ENCODE peak calls at places on chromosome 1, in six cellular contexts. One of them, this sample, is unnamed.
A peak's percentile ranks its signal among the peaks of the same experiment; 100 is the strongest.

GRCh38 chr1:70319750-70320149 is 34.8 kb downstream of the ANKRD13C start:
- DNase-seq in PC-9: peak; percentile 14
- DNase-seq in kidney: no peak
- DNase-seq in uterus: no peak
- DNase-seq in neuronal stem cell: no peak
- DNase-seq in upper lobe of right lung: no peak
- DNase-seq in this sample: no peak

GRCh38 chr1:101820080-101820479 is 176.6 kb downstream of the OLFM3 start:
- DNase-seq in PC-9: no peak
- DNase-seq in kidney: no peak
- DNase-seq in uterus: no peak
- DNase-seq in neuronal stem cell: peak; percentile 51
- DNase-seq in upper lobe of right lung: no peak
- DNase-seq in this sample: no peak

GRCh38 chr1:86156571-86157455 is at the start of gene COL24A1:
- DNase-seq in PC-9: peak; percentile 3
- DNase-seq in kidney: peak; percentile 73
- DNase-seq in uterus: peak; percentile 22
- DNase-seq in neuronal stem cell: peak; percentile 61
- DNase-seq in upper lobe of right lung: peak; percentile 68
- DNase-seq in this sample: peak; percentile 81

GRCh38 chr1:179742717-179743678 is at the start of gene FAM163A:
- DNase-seq in PC-9: no peak
- DNase-seq in kidney: no peak
- DNase-seq in uterus: no peak
- DNase-seq in neuronal stem cell: peak; percentile 46
- DNase-seq in upper lobe of right lung: no peak
- DNase-seq in this sample: no peak

GRCh38 chr1:117821782-117822447 is 107.5 kb downstream of the GDAP2 start:
- DNase-seq in PC-9: peak; percentile 62
- DNase-seq in kidney: no peak
- DNase-seq in uterus: no peak
- DNase-seq in neuronal stem cell: no peak
- DNase-seq in upper lobe of right lung: no peak
- DNase-seq in this sample: no peak

GRCh38 chr1:119791377-119791776 is 19.9 kb downstream of the REG4 start:
- DNase-seq in PC-9: no peak
- DNase-seq in kidney: no peak
- DNase-seq in uterus: no peak
- DNase-seq in neuronal stem cell: no peak
- DNase-seq in upper lobe of right lung: no peak
- DNase-seq in this sample: no peak

GRCh38 chr1:228434674-228435073 is 18.0 kb upstream of the TRIM17 start:
- DNase-seq in PC-9: no peak
- DNase-seq in kidney: no peak
- DNase-seq in uterus: no peak
- DNase-seq in neuronal stem cell: no peak
- DNase-seq in upper lobe of right lung: no peak
- DNase-seq in this sample: peak; percentile 14

GRCh38 chr1:220824031-220824989 is 37.6 kb downstream of the MTARC1 start:
- DNase-seq in PC-9: no peak
- DNase-seq in kidney: no peak
- DNase-seq in uterus: no peak
- DNase-seq in neuronal stem cell: no peak
- DNase-seq in upper lobe of right lung: no peak
- DNase-seq in this sample: no peak

GRCh38 chr1:28509705-28510349 is 4.0 kb downstream of the RCC1 start:
- DNase-seq in PC-9: no peak
- DNase-seq in kidney: no peak
- DNase-seq in uterus: no peak
- DNase-seq in neuronal stem cell: no peak
- DNase-seq in upper lobe of right lung: no peak
- DNase-seq in this sample: no peak

GRCh38 chr1:6834366-6834765 is 49.1 kb downstream of the CAMTA1 start:
- DNase-seq in PC-9: no peak
- DNase-seq in kidney: no peak
- DNase-seq in uterus: no peak
- DNase-seq in neuronal stem cell: no peak
- DNase-seq in upper lobe of right lung: no peak
- DNase-seq in this sample: no peak

GRCh38 chr1:117146570-117147340 is 25.2 kb upstream of the TRIM45 start:
- DNase-seq in PC-9: peak; percentile 79
- DNase-seq in kidney: no peak
- DNase-seq in uterus: no peak
- DNase-seq in neuronal stem cell: no peak
- DNase-seq in upper lobe of right lung: no peak
- DNase-seq in this sample: no peak

GRCh38 chr1:61358770-61359455 is 276.6 kb downstream of the NFIA start:
- DNase-seq in PC-9: no peak
- DNase-seq in kidney: no peak
- DNase-seq in uterus: no peak
- DNase-seq in neuronal stem cell: no peak
- DNase-seq in upper lobe of right lung: no peak
- DNase-seq in this sample: no peak

DNA sequence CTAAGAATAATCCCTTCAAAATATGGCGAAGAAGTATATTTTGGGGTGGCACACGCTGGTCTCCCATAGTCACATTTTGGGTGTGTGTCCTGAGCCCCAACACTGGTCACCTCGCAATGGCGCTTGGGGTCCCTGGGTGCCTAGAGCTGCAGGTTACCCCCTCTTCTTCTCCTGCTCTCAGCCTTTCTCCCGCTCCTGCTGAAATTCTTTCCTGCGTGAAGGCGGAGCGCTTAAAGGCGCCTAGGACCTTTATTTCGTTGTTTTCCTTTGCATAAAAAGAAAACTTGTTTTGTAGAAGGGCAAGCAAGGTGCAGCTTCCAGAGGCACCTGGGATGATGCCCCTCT is 339 bp upstream of the PIK3CD start:
- DNase-seq in PC-9: no peak
- DNase-seq in kidney: no peak
- DNase-seq in uterus: no peak
- DNase-seq in neuronal stem cell: no peak
- DNase-seq in upper lobe of right lung: no peak
- DNase-seq in this sample: no peak
- H3K27ac ChIP-seq in PC-9: no peak overlapping the region
- H3K27ac ChIP-seq in kidney: no peak overlapping the region
- H3K27ac ChIP-seq in uterus: no peak overlapping the region
- H3K27ac ChIP-seq in neuronal stem cell: no peak overlapping the region
- H3K27ac ChIP-seq in upper lobe of right lung: peak overlapping the region; percentile 60
- H3K27ac ChIP-seq in this sample: peak overlapping the region; percentile 77

GRCh38 chr1:8461341-8462110 is 143.6 kb downstream of the SLC45A1 start:
- DNase-seq in PC-9: no peak
- DNase-seq in kidney: no peak
- DNase-seq in uterus: no peak
- DNase-seq in neuronal stem cell: no peak
- DNase-seq in upper lobe of right lung: no peak
- DNase-seq in this sample: no peak

GRCh38 chr1:8457771-8458409 is 140.0 kb downstream of the SLC45A1 start:
- DNase-seq in PC-9: no peak
- DNase-seq in kidney: no peak
- DNase-seq in uterus: no peak
- DNase-seq in neuronal stem cell: no peak
- DNase-seq in upper lobe of right lung: no peak
- DNase-seq in this sample: no peak

GRCh38 chr1:8460784-8461183 is 142.9 kb downstream of the SLC45A1 start:
- DNase-seq in PC-9: no peak
- DNase-seq in kidney: no peak
- DNase-seq in uterus: no peak
- DNase-seq in neuronal stem cell: no peak
- DNase-seq in upper lobe of right lung: no peak
- DNase-seq in this sample: no peak

GRCh38 chr1:8458607-8459006 is 140.7 kb downstream of the SLC45A1 start:
- DNase-seq in PC-9: no peak
- DNase-seq in kidney: no peak
- DNase-seq in uterus: no peak
- DNase-seq in neuronal stem cell: no peak
- DNase-seq in upper lobe of right lung: no peak
- DNase-seq in this sample: no peak

DNA sequence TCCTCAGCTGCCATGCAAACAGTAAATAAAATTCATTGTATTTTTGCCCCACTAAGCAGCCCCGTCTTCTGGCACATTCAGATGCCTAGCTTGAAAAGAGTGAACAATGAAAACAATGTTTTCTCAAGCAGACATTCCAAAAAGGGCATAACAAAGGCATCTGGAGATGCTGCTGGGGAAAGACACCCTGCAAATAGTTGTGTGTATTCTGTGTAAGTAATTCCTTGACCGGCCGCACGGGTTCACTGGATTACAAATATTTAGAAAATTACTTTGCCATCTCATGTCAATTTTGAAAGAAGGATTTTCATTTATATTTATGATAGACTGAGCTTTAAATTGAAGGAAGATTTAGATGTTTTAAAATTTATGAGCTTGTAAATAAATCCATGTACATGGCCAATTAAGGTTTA is 142.2 kb downstream of the SLC45A1 start:
- DNase-seq in PC-9: no peak
- DNase-seq in kidney: no peak
- DNase-seq in uterus: no peak
- DNase-seq in neuronal stem cell: peak; percentile 70
- DNase-seq in upper lobe of right lung: no peak
- DNase-seq in this sample: no peak
- H3K4me1 ChIP-seq in PC-9: peaks cover 8% of the 10 kb centered on the region
- H3K4me1 ChIP-seq in kidney: peaks cover 54% of the 10 kb centered on the region
- H3K4me1 ChIP-seq in uterus: peaks cover 20% of the 10 kb centered on the region
- H3K4me1 ChIP-seq in neuronal stem cell: peaks cover 24% of the 10 kb centered on the region
- H3K4me1 ChIP-seq in upper lobe of right lung: peaks cover 83% of the 10 kb centered on the region
- H3K4me1 ChIP-seq in this sample: peaks cover 78% of the 10 kb centered on the region

DNA sequence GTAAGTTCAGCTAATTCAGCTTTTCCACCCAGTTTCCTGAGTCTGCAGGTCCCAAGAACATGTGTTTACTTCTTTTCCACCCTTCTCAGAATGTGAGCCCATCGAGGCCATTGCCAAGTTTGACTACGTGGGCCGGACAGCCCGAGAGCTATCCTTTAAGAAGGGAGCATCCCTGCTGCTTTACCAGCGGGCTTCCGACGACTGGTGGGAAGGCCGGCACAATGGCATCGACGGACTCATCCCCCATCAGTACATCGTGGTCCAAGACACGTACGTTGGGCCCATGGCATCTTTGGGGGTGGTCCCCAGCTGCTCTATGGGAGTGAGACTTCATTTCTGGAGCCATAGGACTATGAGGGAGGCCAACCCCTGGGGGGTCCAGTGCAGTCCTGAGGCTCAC is 17.2 kb upstream of the IKBKE start:
- DNase-seq in PC-9: no peak
- DNase-seq in kidney: no peak
- DNase-seq in uterus: no peak
- DNase-seq in neuronal stem cell: no peak
- DNase-seq in upper lobe of right lung: no peak
- DNase-seq in this sample: no peak
- H3K36me3 ChIP-seq in PC-9: peaks cover 22% of the 10 kb centered on the region
- H3K36me3 ChIP-seq in kidney: peaks cover 3% of the 10 kb centered on the region
- H3K36me3 ChIP-seq in uterus: no peaks in the 10 kb centered on the region
- H3K36me3 ChIP-seq in neuronal stem cell: peaks cover 100% of the 10 kb centered on the region
- H3K36me3 ChIP-seq in upper lobe of right lung: peaks cover 59% of the 10 kb centered on the region
- H3K36me3 ChIP-seq in this sample: no peaks in the 10 kb centered on the region

GRCh38 chr1:16112558-16113555 is 39.4 kb upstream of the FAM131C start:
- DNase-seq in PC-9: peak; percentile 41
- DNase-seq in kidney: peak; percentile 69
- DNase-seq in uterus: no peak
- DNase-seq in neuronal stem cell: no peak
- DNase-seq in upper lobe of right lung: no peak
- DNase-seq in this sample: peak; percentile 57
- H3K27ac ChIP-seq in PC-9: no peak overlapping the region
- H3K27ac ChIP-seq in kidney: no peak overlapping the region
- H3K27ac ChIP-seq in uterus: peak overlapping the region; percentile 87
- H3K27ac ChIP-seq in neuronal stem cell: no peak overlapping the region
- H3K27ac ChIP-seq in upper lobe of right lung: no peak overlapping the region
- H3K27ac ChIP-seq in this sample: no peak overlapping the region

GRCh38 chr1:198158766-198159589 is 2.2 kb downstream of the NEK7 start:
- DNase-seq in PC-9: peak; percentile 90
- DNase-seq in kidney: peak; percentile 97
- DNase-seq in uterus: peak; percentile 84
- DNase-seq in neuronal stem cell: peak; percentile 86
- DNase-seq in upper lobe of right lung: peak; percentile 95
- DNase-seq in this sample: peak; percentile 97
- H3K4me1 ChIP-seq in PC-9: peaks cover 34% of the 10 kb centered on the region
- H3K4me1 ChIP-seq in kidney: peaks cover 15% of the 10 kb centered on the region
- H3K4me1 ChIP-seq in uterus: peaks cover 13% of the 10 kb centered on the region
- H3K4me1 ChIP-seq in neuronal stem cell: peaks cover 5% of the 10 kb centered on the region
- H3K4me1 ChIP-seq in upper lobe of right lung: peaks cover 23% of the 10 kb centered on the region
- H3K4me1 ChIP-seq in this sample: peaks cover 30% of the 10 kb centered on the region

DNA sequence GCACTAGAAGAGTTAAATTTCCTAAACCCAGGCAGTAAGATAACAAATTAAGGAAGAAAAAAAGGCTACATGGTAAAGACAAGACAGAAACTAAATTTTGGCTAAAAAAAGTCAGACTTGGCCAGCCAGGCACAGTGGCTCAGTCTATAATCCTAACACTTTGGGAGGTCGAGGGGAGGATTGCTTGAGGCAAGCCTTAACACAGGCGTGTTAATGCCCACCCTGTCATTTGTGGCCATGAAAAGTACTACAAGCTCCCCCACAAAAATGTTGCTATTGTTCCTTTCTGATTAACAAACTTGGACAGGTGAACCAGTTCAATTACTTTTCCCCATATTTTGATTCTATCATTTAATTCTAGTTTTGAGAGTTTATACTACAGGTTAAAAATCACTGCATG is 32.3 kb downstream of the UBR4 start:
- DNase-seq in PC-9: no peak
- DNase-seq in kidney: no peak
- DNase-seq in uterus: no peak
- DNase-seq in neuronal stem cell: no peak
- DNase-seq in upper lobe of right lung: no peak
- DNase-seq in this sample: no peak
- H3K36me3 ChIP-seq in PC-9: peaks cover 18% of the 10 kb centered on the region
- H3K36me3 ChIP-seq in kidney: peaks cover 46% of the 10 kb centered on the region
- H3K36me3 ChIP-seq in uterus: no peaks in the 10 kb centered on the region
- H3K36me3 ChIP-seq in neuronal stem cell: peaks cover 97% of the 10 kb centered on the region
- H3K36me3 ChIP-seq in upper lobe of right lung: peaks cover 96% of the 10 kb centered on the region
- H3K36me3 ChIP-seq in this sample: peaks cover 78% of the 10 kb centered on the region

GRCh38 chr1:212957546-212957945 is 7.2 kb downstream of the VASH2 start:
- DNase-seq in PC-9: no peak
- DNase-seq in kidney: no peak
- DNase-seq in uterus: no peak
- DNase-seq in neuronal stem cell: no peak
- DNase-seq in upper lobe of right lung: no peak
- DNase-seq in this sample: no peak
- H3K27ac ChIP-seq in PC-9: no peak overlapping the region
- H3K27ac ChIP-seq in kidney: no peak overlapping the region
- H3K27ac ChIP-seq in uterus: no peak overlapping the region
- H3K27ac ChIP-seq in neuronal stem cell: no peak overlapping the region
- H3K27ac ChIP-seq in upper lobe of right lung: no peak overlapping the region
- H3K27ac ChIP-seq in this sample: no peak overlapping the region

GRCh38 chr1:207414606-207415108 is 39.5 kb upstream of the CR2 start:
- DNase-seq in PC-9: no peak
- DNase-seq in kidney: no peak
- DNase-seq in uterus: no peak
- DNase-seq in neuronal stem cell: no peak
- DNase-seq in upper lobe of right lung: no peak
- DNase-seq in this sample: no peak
- H3K4me1 ChIP-seq in PC-9: no peaks in the 10 kb centered on the region
- H3K4me1 ChIP-seq in kidney: no peaks in the 10 kb centered on the region
- H3K4me1 ChIP-seq in uterus: no peaks in the 10 kb centered on the region
- H3K4me1 ChIP-seq in neuronal stem cell: no peaks in the 10 kb centered on the region
- H3K4me1 ChIP-seq in upper lobe of right lung: no peaks in the 10 kb centered on the region
- H3K4me1 ChIP-seq in this sample: peaks cover 68% of the 10 kb centered on the region

This sample was measured in spleen.